ENCODE peak calls at places on chromosome 10, in five cellular contexts. P is HCT116, M is K562, A is HepG2, L is GM12878. S is an unnamed sample.

GRCh38 chr10:124093076-124093773 is at the start of gene CHST15:
- DNase-seq in P (peak; percentile 74), M (no peak), A (peak; percentile 86), L (no peak), S (peak; percentile 54)

GRCh38 chr10:103470755-103471653 is 8.0 kb downstream of the CALHM3 start:
- DNase-seq in P (no peak), M (peak; percentile 73), A (no peak), L (peak; percentile 95), S (no peak)

GRCh38 chr10:122181055-122181732 is 89.9 kb upstream of the BTBD16 start:
- DNase-seq in P (no peak), M (no peak), A (no peak), L (no peak), S (no peak)

GRCh38 chr10:60414111-60414510 is 24.4 kb upstream of the ANK3 start:
- DNase-seq in P (no peak), M (no peak), A (no peak), L (no peak), S (no peak)

GRCh38 chr10:77179015-77179695 is 458.5 kb downstream of the KCNMA1 start:
- DNase-seq in P (no peak), M (no peak), A (no peak), L (no peak), S (no peak)

GRCh38 chr10:76195990-76196389 is 764.6 kb downstream of the LRMDA start:
- DNase-seq in P (no peak), M (no peak), A (no peak), L (no peak), S (no peak)

GRCh38 chr10:51047857-51048256 is 26.4 kb upstream of the PRKG1 start:
- DNase-seq in P (no peak), M (no peak), A (no peak), L (no peak), S (no peak)

GRCh38 chr10:84946984-84947383 is 618.6 kb downstream of the CCSER2 start:
- DNase-seq in P (no peak), M (no peak), A (no peak), L (no peak), S (no peak)

GRCh38 chr10:593901-594457 is 95.5 kb downstream of the DIP2C start:
- DNase-seq in P (no peak), M (no peak), A (no peak), L (no peak), S (no peak)

GRCh38 chr10:71736570-71737355 is 17.2 kb upstream of the C10orf105 start:
- DNase-seq in P (no peak), M (no peak), A (no peak), L (no peak), S (no peak)

GRCh38 chr10:17616403-17617030 is 657 bp downstream of the HACD1 start:
- DNase-seq in P (peak; percentile 21), M (peak; percentile 51), A (peak; percentile 64), L (no peak), S (no peak)

GRCh38 chr10:48804740-48805182 is 120.1 kb downstream of the WDFY4 start:
- DNase-seq in P (no peak), M (no peak), A (peak; percentile 56), L (peak; percentile 67), S (no peak)

GRCh38 chr10:77391605-77392235 is 245.9 kb downstream of the KCNMA1 start:
- DNase-seq in P (peak; percentile 74), M (peak; percentile 82), A (peak; percentile 43), L (no peak), S (peak; percentile 62)

GRCh38 chr10:91335147-91335546 is 75.0 kb upstream of the HECTD2 start:
- DNase-seq in P (peak; percentile 22), M (no peak), A (no peak), L (no peak), S (no peak)

GRCh38 chr10:59906417-59907202 is at the start of gene CCDC6:
- DNase-seq in P (peak; percentile 78), M (peak; percentile 86), A (peak; percentile 86), L (no peak), S (peak; percentile 94)

GRCh38 chr10:69089638-69090599 is 2.0 kb downstream of the SRGN start:
- DNase-seq in P (no peak), M (no peak), A (no peak), L (peak; percentile 65), S (no peak)
- TF ChIP-seq ZNF274 in P (no peak), M (no peak), A (no peak), L (no peak), S (no peak)

GRCh38 chr10:118522791-118523498 is 72.5 kb downstream of the PRLHR start:
- DNase-seq in P (peak; percentile 29), M (no peak), A (no peak), L (no peak), S (no peak)
- TF ChIP-seq MAX in P (no peak), M (no peak), A (no peak), L (no peak), S (no peak)

GRCh38 chr10:88318803-88319202 is 264.3 kb downstream of the RNLS start:
- DNase-seq in P (peak; percentile 18), M (no peak), A (peak; percentile 1), L (no peak), S (no peak)
- TF ChIP-seq ZNF274 in P (no peak), M (no peak), A (no peak), L (no peak), S (no peak)

GRCh38 chr10:29783211-29783947 is 148.6 kb upstream of the SVIL start:
- DNase-seq in P (no peak), M (no peak), A (no peak), L (no peak), S (no peak)

GRCh38 chr10:29780639-29781038 is 145.9 kb upstream of the SVIL start:
- DNase-seq in P (no peak), M (no peak), A (no peak), L (no peak), S (no peak)

GRCh38 chr10:29788113-29788512 is 153.3 kb upstream of the SVIL start:
- DNase-seq in P (no peak), M (no peak), A (no peak), L (no peak), S (no peak)

GRCh38 chr10:29780096-29780495 is 145.3 kb upstream of the SVIL start:
- DNase-seq in P (no peak), M (no peak), A (no peak), L (no peak), S (no peak)

DNA sequence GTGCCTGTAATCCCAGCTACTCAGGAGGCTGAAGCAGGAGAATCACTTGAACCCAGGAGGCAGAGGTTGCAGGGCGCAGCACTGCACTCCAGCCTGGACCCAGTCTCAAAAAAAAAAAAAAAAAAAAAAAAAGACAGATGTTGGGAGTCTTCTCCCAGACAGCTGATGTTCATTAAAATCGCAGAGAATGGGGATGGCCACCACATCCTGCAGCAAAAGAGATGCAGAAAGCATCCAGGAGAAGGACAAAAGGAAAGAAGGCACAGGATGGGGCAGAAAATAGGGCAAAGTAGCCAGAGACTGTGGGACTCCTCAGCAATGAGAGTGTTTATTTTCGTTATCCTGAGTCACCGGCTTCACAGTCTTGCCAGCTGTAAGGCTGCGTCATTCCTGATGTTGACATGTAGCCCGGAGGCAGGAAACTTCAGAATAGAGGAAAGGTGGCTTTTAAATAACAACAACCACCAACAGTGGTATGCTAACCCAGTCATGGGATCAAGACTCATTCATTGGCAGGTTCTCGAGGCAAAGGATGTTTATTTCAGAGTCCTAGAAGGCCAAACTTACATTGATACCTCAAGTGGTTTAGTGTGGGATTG is 149.5 kb upstream of the SVIL start:
- DNase-seq in P (peak; percentile 73), M (no peak), A (peak; percentile 29), L (no peak), S (no peak)
- TF ChIP-seq MAX in P (no peak), M (no peak), A (no peak), L (no peak), S (no peak)

DNA sequence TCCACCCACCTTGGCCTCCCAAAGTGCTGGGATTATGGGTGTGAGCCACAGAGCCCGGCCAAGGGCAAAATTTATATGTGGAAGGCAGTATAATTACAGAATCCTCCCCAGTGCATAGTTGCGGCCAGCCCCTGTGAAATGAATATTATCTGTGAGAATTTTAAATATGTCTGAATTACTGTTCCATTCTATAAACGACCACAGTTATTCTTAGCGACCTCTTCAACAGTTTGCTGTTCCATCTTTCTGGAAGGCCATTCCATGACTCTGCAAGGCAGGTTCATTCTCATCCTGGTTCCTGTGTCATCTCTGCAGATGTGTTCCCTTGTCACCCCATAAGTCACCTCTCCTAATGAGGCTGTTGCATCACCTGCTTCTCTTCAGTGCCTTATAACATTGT is 90.7 kb downstream of the CCDC3 start:
- DNase-seq in P (no peak), M (no peak), A (no peak), L (no peak), S (peak; percentile 8)
- TF ChIP-seq ZNF274 in P (no peak), M (no peak), A (no peak), L (no peak), S (no peak)

S was measured in H1.